ENCODE peak calls at places on chromosomes 3 and 15, in eight cellular contexts. H, S, X, L, J, R, F and V are unnamed samples.

GRCh38 chr15:74906193-74906449 is 530 bp downstream of the FAM219B start:
- DNase-seq in L (peak; percentile 36), R (peak; percentile 42), S (no peak), F (peak; percentile 71), J (peak; percentile 11), H (no peak), X (no peak), V (peak; percentile 54)

GRCh38 chr3:38204599-38205471 is 39.5 kb downstream of the OXSR1 start:
- DNase-seq in R (no peak), X (no peak), H (no peak), L (no peak), J (no peak), F (no peak), S (no peak), V (no peak)

GRCh38 chr3:17195856-17196604 is 311.3 kb downstream of the PLCL2 start:
- DNase-seq in R (no peak), X (no peak), F (no peak), H (peak; percentile 24), J (no peak), L (no peak), S (no peak), V (no peak)

GRCh38 chr15:54502416-54503075 is 524.3 kb downstream of the UNC13C start:
- DNase-seq in F (no peak), L (no peak), H (no peak), J (no peak), R (no peak), X (no peak), S (no peak), V (no peak)

GRCh38 chr15:23857028-23857641 is 170.0 kb upstream of the NDN start:
- DNase-seq in H (peak; percentile 22), R (peak; percentile 83), X (no peak), F (no peak), L (peak; percentile 50), S (no peak), J (no peak), V (peak; percentile 34)

GRCh38 chr15:56732135-56732880 is 1.0 kb downstream of the ZNF280D start:
- DNase-seq in F (no peak), L (peak; percentile 12), H (peak; percentile 61), S (peak; percentile 18), J (no peak), X (no peak), R (peak; percentile 32), V (peak; percentile 4)

GRCh38 chr15:65309882-65310418 is 5.5 kb downstream of the RNU5B-1 start:
- DNase-seq in H (peak; percentile 75), S (no peak), J (no peak), R (no peak), L (no peak), X (no peak), F (no peak), V (no peak)

GRCh38 chr3:188931531-188931930 is 240.2 kb upstream of the TPRG1 start:
- DNase-seq in L (no peak), H (no peak), S (no peak), X (no peak), F (no peak), R (no peak), J (no peak), V (peak; percentile 39)

GRCh38 chr3:48301814-48302194 is 31.7 kb downstream of the SPINK8 start:
- DNase-seq in L (peak; percentile 64), X (peak; percentile 16), H (peak; percentile 19), R (peak; percentile 51), F (peak; percentile 68), J (peak; percentile 17), S (peak; percentile 60), V (peak; percentile 45)

GRCh38 chr3:14403636-14404395 is 1.4 kb downstream of the SLC6A6 start:
- DNase-seq in L (peak; percentile 31), H (no peak), S (peak; percentile 85), X (no peak), R (peak; percentile 41), F (no peak), J (no peak), V (peak; percentile 83)

GRCh38 chr3:176663819-176664218 is 533.5 kb downstream of the TBL1XR1 start:
- DNase-seq in H (peak; percentile 66), X (peak; percentile 33), F (no peak), S (no peak), R (no peak), L (no peak), J (peak; percentile 4), V (no peak)

GRCh38 chr3:125104639-125105038 is 48.8 kb upstream of the HEG1 start:
- DNase-seq in L (no peak), S (no peak), H (peak; percentile 31), J (no peak), F (no peak), X (no peak), R (no peak), V (no peak)

GRCh38 chr15:66046326-66046725 is 177.0 kb downstream of the RAB11A start:
- DNase-seq in X (no peak), J (no peak), H (no peak), L (no peak), R (no peak), S (no peak), F (no peak), V (no peak)

GRCh38 chr3:53056442-53056841 is 10.6 kb upstream of the SFMBT1 start:
- DNase-seq in L (no peak), F (peak; percentile 21), H (peak; percentile 24), X (no peak), S (no peak), J (no peak), R (no peak), V (no peak)

GRCh38 chr3:40387001-40387894 is at the start of gene ENTPD3:
- DNase-seq in J (peak; percentile 17), F (no peak), S (no peak), H (no peak), X (no peak), L (peak; percentile 26), R (no peak), V (peak; percentile 65)

GRCh38 chr15:31264534-31265089 is 62.0 kb upstream of the KLF13 start:
- DNase-seq in F (no peak), H (no peak), J (no peak), X (no peak), R (peak; percentile 11), L (no peak), S (no peak), V (no peak)

GRCh38 chr15:52019394-52020252 is 604 bp downstream of the MAPK6 start:
- DNase-seq in X (no peak), L (peak; percentile 92), J (peak; percentile 69), S (peak; percentile 94), F (peak; percentile 95), H (peak; percentile 89), R (peak; percentile 87), V (peak; percentile 84)

DNA sequence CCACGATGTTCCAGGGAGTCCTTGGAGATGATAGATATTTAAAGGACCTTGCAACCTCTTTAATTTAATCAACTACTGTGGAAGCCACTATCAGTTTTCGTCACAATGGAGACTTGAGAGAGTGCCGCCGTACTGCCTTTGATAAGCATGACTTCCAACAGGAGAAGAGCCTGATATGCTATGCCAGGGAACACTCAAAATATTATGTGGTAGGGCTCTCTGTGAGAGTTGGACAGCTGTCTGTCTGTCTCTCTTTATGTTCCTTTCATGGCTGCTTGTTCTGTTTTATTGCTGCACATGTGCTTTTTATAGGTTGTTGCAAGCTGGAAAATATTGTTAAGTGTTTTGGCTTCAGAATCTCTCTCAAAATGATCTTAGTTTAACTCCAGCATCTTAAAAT is 249.4 kb upstream of the RARB start:
- DNase-seq in X (no peak), J (no peak), L (no peak), F (no peak), H (no peak), R (no peak), S (no peak), V (no peak)
- H3K27ac ChIP-seq in X (no peak overlapping the region), J (no peak overlapping the region), L (no peak overlapping the region), F (no peak overlapping the region), H (no peak overlapping the region), R (no peak overlapping the region), S (no peak overlapping the region), V (no peak overlapping the region)

DNA sequence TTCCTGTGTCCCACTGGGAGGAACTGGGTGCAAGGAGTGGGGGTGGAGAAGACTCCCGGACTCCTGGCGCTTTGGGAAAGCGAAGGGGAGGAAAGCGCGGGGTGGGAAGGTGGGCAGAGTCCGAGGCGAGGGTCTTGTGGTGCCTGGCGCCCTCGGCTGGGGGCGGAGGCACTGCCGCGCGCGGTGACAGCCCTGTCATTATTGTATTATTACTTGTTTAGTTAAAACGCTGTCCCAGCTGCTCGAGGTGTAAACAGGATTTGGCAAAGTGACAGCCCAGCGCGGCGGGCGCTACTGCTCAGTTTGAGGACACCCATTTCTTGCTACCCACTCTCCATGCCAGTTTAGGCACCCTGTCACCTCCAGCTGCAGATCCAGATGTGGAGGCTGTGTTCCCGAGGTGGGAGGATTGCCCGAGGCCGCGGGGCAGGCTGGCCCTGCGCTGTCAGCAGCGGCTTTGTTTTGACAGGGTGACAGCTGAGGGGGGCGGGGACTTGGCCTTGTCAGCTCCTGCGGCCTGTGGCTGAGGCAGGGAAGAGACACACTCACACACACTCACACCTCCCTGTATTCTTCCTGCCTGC is 1.0 kb downstream of the KAT2B start:
- DNase-seq in L (peak; percentile 91), R (peak; percentile 91), F (peak; percentile 91), X (no peak), J (peak; percentile 88), H (peak; percentile 56), S (peak; percentile 94), V (peak; percentile 94)
- TF ChIP-seq POLR2A in L (no peak), R (no peak), F (peak; percentile 24), X (no peak), J (peak; percentile 35), H (no peak), S (peak; percentile 40), V (peak; percentile 81)

GRCh38 chr3:155293518-155293917 is at the start of gene STRIT1:
- DNase-seq in H (no peak), X (no peak), L (no peak), F (no peak), S (peak; percentile 61), R (no peak), J (no peak), V (no peak)

GRCh38 chr3:155297100-155297499 is 3.6 kb upstream of the STRIT1 start:
- DNase-seq in L (no peak), J (no peak), R (no peak), F (no peak), X (no peak), S (no peak), H (no peak), V (no peak)

GRCh38 chr3:155292133-155292532 is 1.4 kb downstream of the STRIT1 start:
- DNase-seq in J (no peak), H (peak; percentile 40), F (no peak), R (no peak), S (no peak), X (no peak), L (no peak), V (no peak)

GRCh38 chr3:155292693-155293092 is 790 bp downstream of the STRIT1 start:
- DNase-seq in J (no peak), H (no peak), L (no peak), S (no peak), R (no peak), F (no peak), X (no peak), V (no peak)

DNA sequence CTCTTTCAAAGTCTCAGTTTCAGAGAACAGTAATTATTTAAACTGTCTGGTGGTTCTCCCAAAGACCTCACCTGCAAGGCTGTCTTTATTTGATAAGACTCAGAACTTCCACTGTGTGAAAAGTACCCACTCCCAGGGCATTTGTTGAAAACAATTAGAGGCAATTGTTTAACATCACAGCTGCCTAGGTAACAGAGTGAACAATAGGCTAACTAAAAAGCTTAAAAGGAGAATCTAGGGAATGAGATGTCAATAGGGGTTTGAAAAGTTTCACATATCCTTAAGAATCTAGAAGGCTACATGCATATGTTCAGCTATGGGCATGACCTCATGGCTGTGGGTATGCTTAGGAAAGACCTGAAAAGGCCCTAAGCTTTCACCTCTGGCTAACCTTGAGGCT is 2.9 kb upstream of the STRIT1 start:
- DNase-seq in R (no peak), L (no peak), X (no peak), H (no peak), F (no peak), J (no peak), S (no peak), V (no peak)
- H3K27me3 ChIP-seq in R (no peaks in the 10 kb centered on the region), L (no peaks in the 10 kb centered on the region), X (no peaks in the 10 kb centered on the region), H (no peaks in the 10 kb centered on the region), F (no peaks in the 10 kb centered on the region), J (no peaks in the 10 kb centered on the region), S (no peaks in the 10 kb centered on the region), V (no peaks in the 10 kb centered on the region)

GRCh38 chr3:50610181-50610971 is 1.2 kb downstream of the CISH start:
- DNase-seq in R (no peak), F (no peak), X (no peak), L (peak; percentile 86), S (no peak), J (no peak), H (no peak), V (peak; percentile 74)
- H3K27ac ChIP-seq in R (peak overlapping the region; percentile 84), F (no peak overlapping the region), X (no peak overlapping the region), L (peak overlapping the region; percentile 96), S (peak overlapping the region; percentile 99), J (no peak overlapping the region), H (peak overlapping the region; percentile 79), V (peak overlapping the region; percentile 99)